ENCODE peak calls at places on chromosomes 5 and 9, in eight cellular contexts. A is PC-3, L is GM23338, F is cardiac muscle cell, N is heart left ventricle, E is kidney, T is left ventricle myocardium inferior, I is pancreas. M is an unnamed sample. For H3K4me1, the result is how much of the 10 kb centered on the place peaks cover.

GRCh38 chr9:73237140-73237539 is 85.5 kb downstream of the ANXA1 start:
- DNase-seq in A (no peak), L (no peak), F (no peak), N (no peak), E (no peak), T (no peak), I (no peak), M (no peak)

GRCh38 chr9:117293199-117294114 is 121.4 kb downstream of the ASTN2 start:
- DNase-seq in A (no peak), L (no peak), F (no peak), N (no peak), E (no peak), T (no peak), I (no peak), M (no peak)

GRCh38 chr5:56569576-56569975 is 245.8 kb upstream of the MAP3K1 start:
- DNase-seq in A (no peak), L (no peak), F (peak), N (no peak), E (no peak), T (no peak), I (no peak), M (no peak)

GRCh38 chr9:121376214-121376830 is 6.3 kb upstream of the STOM start:
- DNase-seq in A (peak), L (no peak), F (peak), N (no peak), E (no peak), T (no peak), I (no peak), M (no peak)

GRCh38 chr5:172043822-172044221 is 37.4 kb upstream of the FBXW11 start:
- DNase-seq in A (no peak), L (no peak), F (no peak), N (no peak), E (no peak), T (no peak), I (no peak), M (no peak)

GRCh38 chr9:7777776-7778175 is 21.8 kb downstream of the DMAC1 start:
- DNase-seq in A (peak), L (no peak), F (no peak), N (no peak), E (no peak), T (no peak), I (no peak), M (no peak)

GRCh38 chr5:137405393-137405792 is 93.7 kb downstream of the SPOCK1 start:
- DNase-seq in A (no peak), L (peak), F (no peak), N (no peak), E (no peak), T (no peak), I (no peak), M (no peak)

GRCh38 chr9:33239922-33240321 is at the start of gene SPINK4:
- DNase-seq in A (no peak), L (no peak), F (peak), N (no peak), E (no peak), T (peak), I (no peak), M (no peak)

GRCh38 chr5:13218518-13218917 is 726.0 kb downstream of the DNAH5 start:
- DNase-seq in A (peak), L (peak), F (no peak), N (no peak), E (no peak), T (no peak), I (no peak), M (no peak)

GRCh38 chr9:123187131-123187530 is 81.3 kb downstream of the STRBP start:
- DNase-seq in A (no peak), L (no peak), F (no peak), N (no peak), E (no peak), T (no peak), I (no peak), M (no peak)

GRCh38 chr5:139657363-139658321 is 9.5 kb downstream of the CXXC5 start:
- DNase-seq in A (no peak), L (no peak), F (peak), N (peak), E (peak), T (no peak), I (peak), M (no peak)

GRCh38 chr5:56026863-56027300 is 32.1 kb upstream of the IL6ST start:
- DNase-seq in A (peak), L (no peak), F (peak), N (no peak), E (no peak), T (no peak), I (no peak), M (no peak)

GRCh38 chr5:59483971-59484472 is 409.5 kb downstream of the PDE4D start:
- DNase-seq in A (no peak), L (peak), F (no peak), N (no peak), E (no peak), T (no peak), I (no peak), M (no peak)

GRCh38 chr5:133664422-133664821 is 52.1 kb upstream of the FSTL4 start:
- DNase-seq in A (peak), L (no peak), F (no peak), N (no peak), E (no peak), T (no peak), I (no peak), M (peak)

GRCh38 chr5:37015795-37016666 is 139.5 kb downstream of the NIPBL start:
- DNase-seq in A (peak), L (no peak), F (peak), N (no peak), E (no peak), T (no peak), I (no peak), M (no peak)

GRCh38 chr9:131715906-131716305 is 24.0 kb downstream of the RAPGEF1 start:
- DNase-seq in A (no peak), L (no peak), F (peak), N (peak), E (no peak), T (peak), I (no peak), M (no peak)

GRCh38 chr5:145830594-145830993 is 4.5 kb downstream of the PRELID2 start:
- DNase-seq in A (no peak), L (no peak), F (peak), N (no peak), E (no peak), T (no peak), I (no peak), M (no peak)

GRCh38 chr5:29148073-29148472 is 2045.4 kb upstream of the CDH6 start:
- DNase-seq in A (no peak), L (no peak), F (no peak), N (no peak), E (no peak), T (no peak), I (no peak), M (no peak)

GRCh38 chr5:29148581-29148980 is 2044.9 kb upstream of the CDH6 start:
- DNase-seq in A (no peak), L (peak), F (no peak), N (no peak), E (no peak), T (no peak), I (no peak), M (no peak)

GRCh38 chr5:29143266-29143665 is 2050.2 kb upstream of the CDH6 start:
- DNase-seq in A (no peak), L (peak), F (no peak), N (no peak), E (no peak), T (no peak), I (no peak), M (no peak)
- H3K4me1 ChIP-seq in A (under half), L (under half), F (under half), N (under half), E (under half), T (under half), I (under half), M (under half)

GRCh38 chr5:1523793-1524480 is at the start of gene LPCAT1:
- DNase-seq in A (peak), L (peak), F (peak), N (peak), E (peak), T (peak), I (peak), M (peak)
- TF ChIP-seq CTCF in A (no peak), L (no peak), F (no peak), N (peak), E (no peak), T (peak), I (no peak), M (no peak)

GRCh38 chr5:44499381-44499780 is 110.2 kb upstream of the FGF10 start:
- DNase-seq in A (no peak), L (no peak), F (no peak), N (no peak), E (no peak), T (no peak), I (no peak), M (no peak)
- H3K27ac ChIP-seq in A (no peak), L (no peak), F (no peak), N (no peak), E (no peak), T (no peak), I (no peak), M (no peak)

DNA sequence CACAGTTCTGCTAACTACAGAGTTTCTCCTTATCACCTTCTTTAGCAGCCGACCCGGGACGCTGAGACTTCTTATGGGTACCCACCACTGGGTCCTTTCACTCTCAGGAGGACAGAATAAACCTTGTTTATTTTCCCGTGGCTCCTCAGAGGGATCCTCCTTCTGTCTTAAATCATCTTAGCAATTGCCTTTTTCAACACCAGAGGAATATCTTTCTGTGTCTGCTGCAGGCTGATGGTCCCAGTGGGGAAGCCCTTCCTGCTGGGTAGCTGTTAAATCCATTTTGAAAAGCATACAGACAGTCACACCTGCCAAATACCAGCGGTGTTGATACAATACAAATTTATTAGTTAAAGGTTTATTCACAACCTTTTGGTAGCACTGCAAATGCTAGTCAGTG is 222.8 kb downstream of the AOPEP start:
- DNase-seq in A (no peak), L (no peak), F (no peak), N (no peak), E (no peak), T (no peak), I (no peak), M (no peak)
- H3K4me1 ChIP-seq in A (under half), L (under half), F (under half), N (half or more), E (under half), T (half or more), I (under half), M (under half)

GRCh38 chr5:135891804-135892203 is 3.8 kb downstream of the IL9 start:
- DNase-seq in A (no peak), L (peak), F (no peak), N (no peak), E (no peak), T (no peak), I (no peak), M (no peak)
- TF ChIP-seq CTCF in A (peak), L (peak), F (peak), N (no peak), E (peak), T (no peak), I (no peak), M (no peak)

DNA sequence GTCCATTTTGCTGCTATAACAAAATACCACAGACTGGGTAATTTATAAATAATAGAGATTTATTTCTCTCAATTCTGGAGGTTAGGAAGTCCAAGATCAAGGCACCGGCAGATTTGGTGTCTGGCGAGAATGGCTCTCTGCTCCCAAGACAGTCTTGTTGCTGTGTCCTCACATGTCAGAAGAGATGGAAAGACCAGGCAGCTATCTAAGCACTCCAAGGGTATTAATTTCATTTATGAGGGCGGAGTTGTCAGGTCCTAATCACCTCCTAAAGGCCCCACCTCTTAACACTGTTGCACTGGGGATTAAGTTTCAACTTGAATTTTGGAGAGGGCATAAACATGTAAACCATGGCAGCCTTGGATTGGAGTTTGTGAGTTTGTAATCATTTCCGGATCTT is 30.3 kb downstream of the ADCY2 start:
- DNase-seq in A (no peak), L (no peak), F (no peak), N (no peak), E (no peak), T (no peak), I (no peak), M (no peak)
- H3K27ac ChIP-seq in A (no peak), L (peak), F (no peak), N (no peak), E (no peak), T (no peak), I (no peak), M (no peak)

GRCh38 chr9:125529107-125529506 is 177.9 kb downstream of the MAPKAP1 start:
- DNase-seq in A (peak), L (no peak), F (no peak), N (no peak), E (no peak), T (no peak), I (no peak), M (no peak)

GRCh38 chr9:125532412-125532811 is 174.6 kb downstream of the MAPKAP1 start:
- DNase-seq in A (peak), L (no peak), F (no peak), N (no peak), E (no peak), T (no peak), I (no peak), M (no peak)

GRCh38 chr9:125525846-125526619 is 181.0 kb downstream of the MAPKAP1 start:
- DNase-seq in A (peak), L (no peak), F (peak), N (peak), E (no peak), T (peak), I (no peak), M (no peak)

GRCh38 chr9:125532812-125533594 is 174.0 kb downstream of the MAPKAP1 start:
- DNase-seq in A (no peak), L (no peak), F (no peak), N (no peak), E (no peak), T (no peak), I (no peak), M (no peak)

GRCh38 chr9:125529589-125530515 is 177.2 kb downstream of the MAPKAP1 start:
- DNase-seq in A (no peak), L (peak), F (no peak), N (no peak), E (no peak), T (no peak), I (no peak), M (no peak)
- H3K4me1 ChIP-seq in A (under half), L (under half), F (under half), N (under half), E (under half), T (under half), I (under half), M (under half)

GRCh38 chr9:89354471-89354870 is 36.2 kb downstream of the SECISBP2 start:
- DNase-seq in A (no peak), L (no peak), F (no peak), N (no peak), E (no peak), T (no peak), I (no peak), M (no peak)

GRCh38 chr9:89352874-89353649 is 34.8 kb downstream of the SECISBP2 start:
- DNase-seq in A (no peak), L (no peak), F (no peak), N (no peak), E (no peak), T (no peak), I (no peak), M (no peak)

GRCh38 chr9:89352451-89352850 is 34.2 kb downstream of the SECISBP2 start:
- DNase-seq in A (no peak), L (no peak), F (no peak), N (no peak), E (no peak), T (no peak), I (no peak), M (no peak)

GRCh38 chr9:89351584-89351983 is 33.3 kb downstream of the SECISBP2 start:
- DNase-seq in A (no peak), L (no peak), F (no peak), N (no peak), E (no peak), T (no peak), I (no peak), M (no peak)

GRCh38 chr9:89353989-89354388 is 35.7 kb downstream of the SECISBP2 start:
- DNase-seq in A (peak), L (no peak), F (no peak), N (no peak), E (no peak), T (no peak), I (no peak), M (no peak)
- TF ChIP-seq CTCF in A (no peak), L (no peak), F (no peak), N (no peak), E (no peak), T (peak), I (no peak), M (no peak)

M was measured in lung.